ENCODE peak calls at places on chromosomes 4 and X, in seven cellular contexts. K is LNCaP clone FGC, V is lung microvascular endothelial cell, B is K562, J is PC-3, O is thoracic aorta, W is posterior vena cava. X is an unnamed sample.
A peak's percentile ranks its signal among the peaks of the same experiment; 100 is the strongest.

GRCh38 chrX:149151805-149152757 is 353.0 kb downstream of the IDS start:
- DNase-seq in O (no peak), V (no peak), B (no peak), W (no peak), K (no peak), J (no peak), X (no peak)

GRCh38 chrX:28586291-28586690 is 955 bp upstream of the IL1RAPL1 start:
- DNase-seq in O (no peak), W (no peak), B (no peak), K (no peak), V (no peak), J (peak; percentile 20), X (no peak)

GRCh38 chrX:104195489-104196084 is 29.3 kb downstream of the FAM199X start:
- DNase-seq in B (peak; percentile 12), W (no peak), O (no peak), V (peak; percentile 47), K (no peak), J (peak; percentile 70), X (peak; percentile 18)

GRCh38 chrX:43707812-43708548 is 51.9 kb downstream of the MAOA start:
- DNase-seq in W (no peak), B (no peak), K (peak; percentile 99), O (no peak), V (peak; percentile 18), J (peak; percentile 61), X (no peak)

GRCh38 chrX:107971636-107972035 is 10.5 kb downstream of the TEX13B start:
- DNase-seq in B (no peak), W (no peak), V (no peak), J (no peak), K (no peak), O (no peak), X (no peak)

GRCh38 chrX:39953879-39954278 is 143.9 kb downstream of the BCOR start:
- DNase-seq in V (peak; percentile 79), K (peak; percentile 87), O (peak; percentile 6), W (peak; percentile 71), J (peak; percentile 94), B (peak; percentile 24), X (no peak)

GRCh38 chr4:152072001-152072485 is 311.2 kb upstream of the GATB start:
- DNase-seq in J (no peak), W (no peak), B (no peak), O (no peak), K (no peak), V (no peak), X (peak; percentile 55)

GRCh38 chrX:70755850-70756249 is 152.7 kb downstream of the TEX11 start:
- DNase-seq in J (no peak), B (no peak), K (no peak), V (no peak), W (no peak), O (no peak), X (no peak)

GRCh38 chr4:5801696-5802095 is 90.7 kb downstream of the EVC start:
- DNase-seq in B (no peak), W (peak; percentile 47), K (no peak), V (no peak), J (no peak), O (no peak), X (no peak)

GRCh38 chr4:24228692-24229091 is 338.8 kb upstream of the PPARGC1A start:
- DNase-seq in V (no peak), B (no peak), W (no peak), K (no peak), J (no peak), O (no peak), X (no peak)

GRCh38 chr4:40506066-40506465 is 123.6 kb downstream of the RBM47 start:
- DNase-seq in V (no peak), O (no peak), K (no peak), W (no peak), J (no peak), B (no peak), X (no peak)

GRCh38 chrX:9566150-9566621 is 101.3 kb downstream of the TBL1X start:
- DNase-seq in B (no peak), O (peak; percentile 21), V (peak; percentile 86), W (peak; percentile 85), J (peak; percentile 92), K (no peak), X (peak; percentile 76)

GRCh38 chrX:110002300-110003166 is at the start of gene TMEM164:
- DNase-seq in V (peak; percentile 76), K (peak; percentile 46), O (peak; percentile 39), B (peak; percentile 90), W (peak; percentile 95), J (peak; percentile 71), X (peak; percentile 60)

GRCh38 chr4:8546766-8547107 is 33.5 kb upstream of the GPR78 start:
- DNase-seq in V (no peak), W (no peak), O (no peak), B (no peak), K (no peak), J (no peak), X (no peak)

GRCh38 chrX:16903274-16904019 is 33.3 kb upstream of the RBBP7 start:
- DNase-seq in J (no peak), O (no peak), B (no peak), K (no peak), V (no peak), W (no peak), X (no peak)

GRCh38 chr4:79862842-79863241 is 210.2 kb downstream of the ANTXR2 start:
- DNase-seq in W (no peak), B (no peak), J (no peak), V (no peak), O (no peak), K (no peak), X (no peak)

GRCh38 chr4:73853246-73853704 is at the start of gene PF4V1:
- DNase-seq in K (no peak), O (no peak), V (no peak), W (no peak), J (no peak), B (no peak), X (no peak)

GRCh38 chrX:54479471-54480122 is 16.4 kb downstream of the FGD1 start:
- DNase-seq in O (no peak), B (no peak), K (no peak), V (no peak), J (no peak), W (peak; percentile 54), X (no peak)

GRCh38 chr4:2592572-2592971 is 56.1 kb downstream of the FAM193A start:
- DNase-seq in O (no peak), K (no peak), W (no peak), J (no peak), B (no peak), V (no peak), X (no peak)

GRCh38 chr4:153137677-153138630 is 66.3 kb upstream of the TRIM2 start:
- DNase-seq in K (no peak), V (no peak), B (peak; percentile 80), W (no peak), O (no peak), J (no peak), X (no peak)

GRCh38 chr4:108141213-108142045 is 27.3 kb downstream of the LEF1 start:
- DNase-seq in V (no peak), J (no peak), O (no peak), K (no peak), W (no peak), B (no peak), X (no peak)

GRCh38 chr4:123708902-123709301 is 312.3 kb downstream of the SPRY1 start:
- DNase-seq in B (no peak), J (no peak), W (no peak), K (no peak), V (no peak), O (no peak), X (no peak)

GRCh38 chr4:75723117-75723801 is 1.1 kb upstream of the USO1 start:
- DNase-seq in W (no peak), B (no peak), V (peak; percentile 10), O (no peak), K (no peak), J (peak; percentile 74), X (peak; percentile 63)

GRCh38 chr4:27318740-27319139 is 458.1 kb downstream of the STIM2 start:
- DNase-seq in K (no peak), B (peak; percentile 42), J (peak; percentile 54), W (no peak), O (no peak), V (peak; percentile 8), X (peak; percentile 12)

GRCh38 chr4:162866565-162866964 is 300.1 kb downstream of the NAF1 start:
- DNase-seq in B (no peak), V (no peak), O (no peak), J (no peak), K (no peak), W (no peak), X (no peak)

GRCh38 chrX:20432048-20432447 is 165.3 kb upstream of the RPS6KA3 start:
- DNase-seq in O (no peak), W (no peak), V (peak; percentile 26), J (peak; percentile 74), B (no peak), K (no peak), X (no peak)

GRCh38 chrX:82134378-82134777 is 932.5 kb downstream of the SH3BGRL start:
- DNase-seq in K (no peak), V (no peak), B (no peak), W (no peak), O (no peak), J (peak; percentile 32), X (no peak)

GRCh38 chr4:28167411-28167810 is 1306.8 kb downstream of the STIM2 start:
- DNase-seq in W (no peak), J (peak; percentile 93), K (no peak), O (no peak), V (no peak), B (no peak), X (no peak)

GRCh38 chrX:12709047-12709446 is 82.2 kb upstream of the PRPS2 start:
- DNase-seq in V (peak; percentile 4), B (no peak), K (no peak), W (no peak), J (peak; percentile 74), O (no peak), X (no peak)